ENCODE peak calls at places on chromosome 1, in seven cellular contexts. W is Calu3, A is WTC11, V is fibroblast of gingiva, L is stomach, B is left ventricle myocardium superior, U is hepatocyte. X is an unnamed sample.

GRCh38 chr1:43143441-43143888 is 28.6 kb downstream of the EBNA1BP2 start:
- DNase-seq in W (peak), A (peak), V (no peak), L (no peak), B (no peak), U (no peak), X (peak)

GRCh38 chr1:91123319-91123718 is 101.5 kb upstream of the ZNF644 start:
- DNase-seq in W (no peak), A (no peak), V (no peak), L (no peak), B (no peak), U (no peak), X (no peak)

GRCh38 chr1:184533049-184533448 is 146.2 kb downstream of the C1orf21 start:
- DNase-seq in W (no peak), A (no peak), V (no peak), L (no peak), B (no peak), U (no peak), X (no peak)

GRCh38 chr1:7629011-7629410 is 142.1 kb upstream of the VAMP3 start:
- DNase-seq in W (no peak), A (no peak), V (no peak), L (no peak), B (no peak), U (no peak), X (no peak)

GRCh38 chr1:192485692-192486436 is 89.7 kb upstream of the RGS1 start:
- DNase-seq in W (peak), A (no peak), V (peak), L (peak), B (peak), U (peak), X (peak)

GRCh38 chr1:69129538-69129937 is 438.2 kb upstream of the LRRC7 start:
- DNase-seq in W (no peak), A (no peak), V (no peak), L (no peak), B (no peak), U (no peak), X (no peak)

GRCh38 chr1:25034736-25035522 is 104.9 kb upstream of the RUNX3 start:
- DNase-seq in W (no peak), A (no peak), V (no peak), L (no peak), B (peak), U (no peak), X (no peak)

GRCh38 chr1:9321480-9321849 is 28.8 kb downstream of the SPSB1 start:
- DNase-seq in W (no peak), A (no peak), V (peak), L (no peak), B (no peak), U (peak), X (peak)

X was measured in ACHN.